ENCODE peak calls at places on chromosomes 13 and 19, in ten cellular contexts. One of them, this sample, is unnamed.

GRCh38 chr19:49557641-49558325 is 22.6 kb downstream of the NOSIP start:
- DNase-seq in glutamatergic neuron: no peak
- DNase-seq in GM13977: no peak
- DNase-seq in HT-29: no peak
- DNase-seq in NCI-H748 treated with DMSO at 0.1 percent for 48 hours: no peak
- DNase-seq in GM12865: no peak
- DNase-seq in mammary epithelial cell: no peak
- DNase-seq in GM04503: no peak
- DNase-seq in sigmoid colon: no peak
- DNase-seq in stimulated activated CD4-positive, alpha-beta T cell treated with anti-CD3 and anti-CD28 coated beads, Interleukin-4, amount 100 ng/mL, for 1 hour: no peak
- DNase-seq in this sample: no peak

GRCh38 chr13:42272776-42273175 is 824 bp downstream of the AKAP11 start:
- DNase-seq in HT-29: peak
- DNase-seq in GM04503: no peak
- DNase-seq in stimulated activated CD4-positive, alpha-beta T cell treated with anti-CD3 and anti-CD28 coated beads, Interleukin-4, amount 100 ng/mL, for 1 hour: no peak
- DNase-seq in GM13977: no peak
- DNase-seq in mammary epithelial cell: no peak
- DNase-seq in NCI-H748 treated with DMSO at 0.1 percent for 48 hours: no peak
- DNase-seq in glutamatergic neuron: no peak
- DNase-seq in GM12865: no peak
- DNase-seq in sigmoid colon: no peak
- DNase-seq in this sample: no peak

GRCh38 chr13:73224708-73225107 is 165.9 kb downstream of the KLF5 start:
- DNase-seq in GM12865: peak
- DNase-seq in NCI-H748 treated with DMSO at 0.1 percent for 48 hours: no peak
- DNase-seq in glutamatergic neuron: no peak
- DNase-seq in GM13977: no peak
- DNase-seq in stimulated activated CD4-positive, alpha-beta T cell treated with anti-CD3 and anti-CD28 coated beads, Interleukin-4, amount 100 ng/mL, for 1 hour: no peak
- DNase-seq in mammary epithelial cell: peak
- DNase-seq in GM04503: no peak
- DNase-seq in sigmoid colon: no peak
- DNase-seq in HT-29: no peak
- DNase-seq in this sample: no peak

GRCh38 chr19:42471554-42472249 is 29.0 kb upstream of the CXCL17 start:
- DNase-seq in NCI-H748 treated with DMSO at 0.1 percent for 48 hours: no peak
- DNase-seq in GM13977: no peak
- DNase-seq in glutamatergic neuron: no peak
- DNase-seq in sigmoid colon: no peak
- DNase-seq in HT-29: peak
- DNase-seq in mammary epithelial cell: peak
- DNase-seq in GM04503: no peak
- DNase-seq in GM12865: no peak
- DNase-seq in stimulated activated CD4-positive, alpha-beta T cell treated with anti-CD3 and anti-CD28 coated beads, Interleukin-4, amount 100 ng/mL, for 1 hour: no peak
- DNase-seq in this sample: no peak

GRCh38 chr13:108322206-108322824 is 52.8 kb downstream of the TNFSF13B start:
- DNase-seq in mammary epithelial cell: peak
- DNase-seq in GM12865: peak
- DNase-seq in GM13977: peak
- DNase-seq in glutamatergic neuron: no peak
- DNase-seq in stimulated activated CD4-positive, alpha-beta T cell treated with anti-CD3 and anti-CD28 coated beads, Interleukin-4, amount 100 ng/mL, for 1 hour: no peak
- DNase-seq in HT-29: peak
- DNase-seq in NCI-H748 treated with DMSO at 0.1 percent for 48 hours: peak
- DNase-seq in sigmoid colon: no peak
- DNase-seq in GM04503: no peak
- DNase-seq in this sample: peak

GRCh38 chr19:32020538-32020937 is 324.9 kb upstream of the ZNF507 start:
- DNase-seq in NCI-H748 treated with DMSO at 0.1 percent for 48 hours: no peak
- DNase-seq in stimulated activated CD4-positive, alpha-beta T cell treated with anti-CD3 and anti-CD28 coated beads, Interleukin-4, amount 100 ng/mL, for 1 hour: no peak
- DNase-seq in GM04503: no peak
- DNase-seq in mammary epithelial cell: no peak
- DNase-seq in GM12865: no peak
- DNase-seq in GM13977: no peak
- DNase-seq in glutamatergic neuron: no peak
- DNase-seq in sigmoid colon: no peak
- DNase-seq in HT-29: no peak
- DNase-seq in this sample: no peak

GRCh38 chr19:42422092-42422575 is 5.1 kb downstream of the LIPE start:
- DNase-seq in HT-29: no peak
- DNase-seq in GM13977: no peak
- DNase-seq in mammary epithelial cell: no peak
- DNase-seq in GM12865: no peak
- DNase-seq in glutamatergic neuron: no peak
- DNase-seq in stimulated activated CD4-positive, alpha-beta T cell treated with anti-CD3 and anti-CD28 coated beads, Interleukin-4, amount 100 ng/mL, for 1 hour: no peak
- DNase-seq in sigmoid colon: no peak
- DNase-seq in GM04503: no peak
- DNase-seq in NCI-H748 treated with DMSO at 0.1 percent for 48 hours: no peak
- DNase-seq in this sample: no peak

GRCh38 chr13:95246292-95247082 is 54.8 kb downstream of the ABCC4 start:
- DNase-seq in NCI-H748 treated with DMSO at 0.1 percent for 48 hours: peak
- DNase-seq in mammary epithelial cell: peak
- DNase-seq in glutamatergic neuron: no peak
- DNase-seq in HT-29: peak
- DNase-seq in GM04503: no peak
- DNase-seq in GM13977: no peak
- DNase-seq in GM12865: no peak
- DNase-seq in stimulated activated CD4-positive, alpha-beta T cell treated with anti-CD3 and anti-CD28 coated beads, Interleukin-4, amount 100 ng/mL, for 1 hour: no peak
- DNase-seq in sigmoid colon: no peak
- DNase-seq in this sample: no peak

GRCh38 chr13:30196025-30196424 is 111.3 kb downstream of the KATNAL1 start:
- DNase-seq in stimulated activated CD4-positive, alpha-beta T cell treated with anti-CD3 and anti-CD28 coated beads, Interleukin-4, amount 100 ng/mL, for 1 hour: no peak
- DNase-seq in HT-29: no peak
- DNase-seq in GM13977: no peak
- DNase-seq in glutamatergic neuron: peak
- DNase-seq in GM12865: no peak
- DNase-seq in GM04503: no peak
- DNase-seq in sigmoid colon: no peak
- DNase-seq in NCI-H748 treated with DMSO at 0.1 percent for 48 hours: peak
- DNase-seq in mammary epithelial cell: no peak
- DNase-seq in this sample: no peak

GRCh38 chr19:18659281-18660050 is 22.6 kb downstream of the KLHL26 start:
- DNase-seq in HT-29: no peak
- DNase-seq in glutamatergic neuron: no peak
- DNase-seq in sigmoid colon: no peak
- DNase-seq in GM04503: no peak
- DNase-seq in stimulated activated CD4-positive, alpha-beta T cell treated with anti-CD3 and anti-CD28 coated beads, Interleukin-4, amount 100 ng/mL, for 1 hour: no peak
- DNase-seq in mammary epithelial cell: no peak
- DNase-seq in NCI-H748 treated with DMSO at 0.1 percent for 48 hours: no peak
- DNase-seq in GM13977: peak
- DNase-seq in GM12865: no peak
- DNase-seq in this sample: peak

GRCh38 chr13:113096745-113097305 is 8.8 kb upstream of the F7 start:
- DNase-seq in GM04503: no peak
- DNase-seq in HT-29: no peak
- DNase-seq in mammary epithelial cell: no peak
- DNase-seq in glutamatergic neuron: no peak
- DNase-seq in GM13977: no peak
- DNase-seq in NCI-H748 treated with DMSO at 0.1 percent for 48 hours: no peak
- DNase-seq in stimulated activated CD4-positive, alpha-beta T cell treated with anti-CD3 and anti-CD28 coated beads, Interleukin-4, amount 100 ng/mL, for 1 hour: no peak
- DNase-seq in sigmoid colon: no peak
- DNase-seq in GM12865: no peak
- DNase-seq in this sample: no peak

This sample was measured in GM13976.